ENCODE peak calls at places on chromosomes 4 and X, in eight cellular contexts. P, O, Q, W, U, H, E and R are unnamed samples.

GRCh38 chr4:173745765-173746164 is 215.7 kb upstream of the HAND2 start:
- DNase-seq in P (no peak), O (no peak), Q (no peak), W (no peak), U (no peak), H (no peak), E (no peak), R (no peak)

GRCh38 chrX:9320940-9321339 is 143.9 kb upstream of the TBL1X start:
- DNase-seq in P (no peak), O (no peak), Q (no peak), W (no peak), U (peak; percentile 55), H (no peak), E (no peak), R (no peak)

GRCh38 chr4:73922766-73923630 is 53.8 kb downstream of the CXCL1 start:
- DNase-seq in P (no peak), O (no peak), Q (no peak), W (no peak), U (peak; percentile 45), H (no peak), E (no peak), R (no peak)

GRCh38 chr4:6869944-6870343 is 39.7 kb upstream of the TBC1D14 start:
- DNase-seq in P (no peak), O (peak; percentile 60), Q (no peak), W (no peak), U (no peak), H (no peak), E (no peak), R (no peak)

GRCh38 chr4:176794651-176795050 is 1.9 kb upstream of the VEGFC start:
- DNase-seq in P (no peak), O (no peak), Q (no peak), W (no peak), U (no peak), H (no peak), E (no peak), R (no peak)

GRCh38 chr4:93828332-93828829 is at the start of gene ATOH1:
- DNase-seq in P (no peak), O (no peak), Q (peak; percentile 32), W (no peak), U (peak; percentile 7), H (no peak), E (no peak), R (no peak)

GRCh38 chr4:8640816-8641215 is 48.3 kb downstream of the CPZ start:
- DNase-seq in P (no peak), O (no peak), Q (no peak), W (no peak), U (no peak), H (no peak), E (no peak), R (no peak)

GRCh38 chrX:10077425-10078188 is 79.2 kb upstream of the CLCN4 start:
- DNase-seq in P (no peak), O (no peak), Q (peak; percentile 35), W (no peak), U (peak; percentile 58), H (peak; percentile 8), E (peak; percentile 36), R (no peak)

GRCh38 chr4:110484767-110485166 is 8.8 kb downstream of the ENPEP start:
- DNase-seq in P (peak; percentile 51), O (no peak), Q (peak; percentile 7), W (no peak), U (peak; percentile 95), H (no peak), E (no peak), R (no peak)

GRCh38 chr4:71251266-71251665 is 87.6 kb upstream of the SLC4A4 start:
- DNase-seq in P (no peak), O (no peak), Q (no peak), W (no peak), U (peak; percentile 76), H (no peak), E (no peak), R (no peak)

GRCh38 chrX:99413317-99413716 is 996.8 kb downstream of the PCDH19 start:
- DNase-seq in P (no peak), O (no peak), Q (no peak), W (no peak), U (no peak), H (no peak), E (no peak), R (no peak)

GRCh38 chr4:109472343-109472761 is 38.7 kb downstream of the SEC24B start:
- DNase-seq in P (no peak), O (no peak), Q (peak; percentile 32), W (no peak), U (peak; percentile 88), H (no peak), E (no peak), R (no peak)

GRCh38 chr4:176191974-176192373 is 3.4 kb downstream of the SPATA4 start:
- DNase-seq in P (no peak), O (no peak), Q (no peak), W (no peak), U (peak; percentile 34), H (no peak), E (no peak), R (no peak)

GRCh38 chr4:42330291-42330690 is 67.0 kb upstream of the SHISA3 start:
- DNase-seq in P (no peak), O (no peak), Q (no peak), W (no peak), U (no peak), H (no peak), E (no peak), R (no peak)

GRCh38 chr4:5206391-5206790 is 155.1 kb downstream of the STK32B start:
- DNase-seq in P (no peak), O (peak; percentile 48), Q (peak; percentile 16), W (no peak), U (peak; percentile 93), H (no peak), E (no peak), R (no peak)

GRCh38 chr4:113094802-113095201 is 45.3 kb downstream of the ANK2 start:
- DNase-seq in P (no peak), O (no peak), Q (peak; percentile 10), W (peak; percentile 17), U (peak; percentile 12), H (no peak), E (no peak), R (no peak)
- TF ChIP-seq CTCF in P (no peak), O (peak; percentile 43), Q (peak; percentile 64), W (peak; percentile 57), U (peak; percentile 71), H (no peak), E (no peak), R (peak; percentile 33)

DNA sequence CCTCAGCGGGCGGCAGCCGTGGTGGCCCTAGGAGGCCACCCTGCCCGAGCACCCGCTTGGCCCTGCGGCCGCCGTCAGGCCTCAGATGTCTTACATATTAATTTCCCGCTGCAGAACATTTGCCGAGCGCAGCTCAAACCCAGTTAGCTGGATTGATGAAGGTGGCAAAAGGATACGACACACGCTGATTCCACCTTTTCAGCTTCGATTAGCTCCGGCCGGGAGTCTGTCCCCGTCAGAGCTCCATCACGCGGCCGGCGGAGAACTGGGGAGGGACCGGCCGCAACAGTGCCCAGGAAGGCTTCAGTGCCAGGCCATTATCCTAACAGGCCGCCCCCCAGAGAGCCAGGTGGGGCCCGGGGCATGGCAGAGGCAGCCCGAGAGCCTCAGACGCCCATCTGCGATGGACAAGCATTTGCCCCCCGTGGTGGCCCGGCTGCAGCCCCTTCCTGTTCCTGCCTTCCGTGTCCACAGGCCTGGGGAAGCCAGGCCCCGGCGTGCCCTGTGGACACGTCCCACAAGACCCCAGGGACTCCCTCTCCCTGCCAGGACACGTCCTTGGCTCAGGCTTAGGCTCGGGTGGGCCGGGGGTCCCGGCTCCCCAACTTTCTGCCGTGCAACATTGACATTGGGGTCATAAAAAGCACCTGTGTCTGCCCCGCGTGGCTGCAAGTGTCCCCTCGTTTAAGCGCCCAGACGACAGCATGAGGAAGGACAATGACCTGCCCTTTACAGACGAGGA is 133.8 kb upstream of the NKX1-1 start:
- DNase-seq in P (no peak), O (peak; percentile 8), Q (no peak), W (no peak), U (no peak), H (no peak), E (no peak), R (no peak)
- TF ChIP-seq CTCF in P (no peak), O (no peak), Q (no peak), W (no peak), U (no peak), H (no peak), E (no peak), R (no peak)

GRCh38 chr4:86592553-86593249 is 1.4 kb upstream of the PTPN13 start:
- DNase-seq in P (no peak), O (no peak), Q (peak; percentile 30), W (no peak), U (peak; percentile 61), H (no peak), E (no peak), R (no peak)

GRCh38 chr4:86593726-86594558 is at the start of gene PTPN13:
- DNase-seq in P (no peak), O (peak; percentile 93), Q (peak; percentile 98), W (peak; percentile 90), U (peak; percentile 99), H (peak; percentile 43), E (peak; percentile 99), R (peak; percentile 98)

GRCh38 chr4:86596802-86597201 is 2.7 kb downstream of the PTPN13 start:
- DNase-seq in P (no peak), O (no peak), Q (no peak), W (no peak), U (peak; percentile 18), H (no peak), E (no peak), R (no peak)

GRCh38 chr4:86595426-86595805 is 1.3 kb downstream of the PTPN13 start:
- DNase-seq in P (no peak), O (no peak), Q (no peak), W (no peak), U (peak; percentile 45), H (no peak), E (no peak), R (no peak)

GRCh38 chr4:86594559-86595425 is 677 bp downstream of the PTPN13 start:
- DNase-seq in P (no peak), O (peak; percentile 19), Q (peak; percentile 46), W (peak; percentile 38), U (peak; percentile 88), H (no peak), E (peak; percentile 87), R (no peak)
- TF ChIP-seq CTCF in P (no peak), O (no peak), Q (no peak), W (no peak), U (peak; percentile 35), H (no peak), E (no peak), R (no peak)

GRCh38 chrX:82218361-82218760 is 1016.5 kb downstream of the SH3BGRL start:
- DNase-seq in P (peak; percentile 28), O (no peak), Q (peak; percentile 0), W (peak; percentile 3), U (peak; percentile 0), H (no peak), E (no peak), R (no peak)
- TF ChIP-seq CTCF in P (no peak), O (peak; percentile 24), Q (no peak), W (no peak), U (no peak), H (no peak), E (no peak), R (peak; percentile 15)